ENCODE peak calls at places on chromosomes 16 and 17, in seven cellular contexts. S, T, H, W, P, F and C are unnamed samples.
A peak's percentile ranks its signal among the peaks of the same experiment; 100 is the strongest.

GRCh38 chr16:67244387-67245188 is 2.7 kb downstream of the FHOD1 start:
- DNase-seq in H (peak; percentile 78), S (peak; percentile 63), T (no peak), F (no peak), P (no peak), W (no peak), C (no peak)

GRCh38 chr17:30333503-30334240 is at the start of gene TMIGD1:
- DNase-seq in T (no peak), S (no peak), H (no peak), P (no peak), W (no peak), F (no peak), C (no peak)

GRCh38 chr16:11612110-11612981 is 25.6 kb upstream of the LITAF start:
- DNase-seq in S (peak; percentile 61), F (no peak), H (no peak), P (peak; percentile 50), T (no peak), W (peak; percentile 83), C (no peak)

GRCh38 chr17:9465216-9465921 is 110.3 kb downstream of the STX8 start:
- DNase-seq in W (no peak), S (no peak), F (no peak), H (no peak), T (no peak), P (no peak), C (no peak)

GRCh38 chr16:3202903-3203539 is 15.0 kb downstream of the OR1F1 start:
- DNase-seq in W (no peak), H (no peak), S (no peak), F (no peak), T (no peak), P (no peak), C (no peak)

GRCh38 chr16:52709286-52709685 is 162.3 kb upstream of the TOX3 start:
- DNase-seq in H (no peak), P (no peak), F (no peak), W (no peak), S (no peak), T (no peak), C (peak; percentile 15)

GRCh38 chr16:56807011-56807675 is 57.9 kb upstream of the SLC12A3 start:
- DNase-seq in W (peak; percentile 42), H (no peak), S (no peak), P (no peak), F (no peak), T (no peak), C (no peak)

GRCh38 chr17:68972119-68972704 is 17.0 kb upstream of the ABCA8 start:
- DNase-seq in H (no peak), W (peak; percentile 43), S (peak; percentile 15), F (peak; percentile 33), T (no peak), P (no peak), C (no peak)

GRCh38 chr16:77946834-77947233 is 75.5 kb upstream of the CLEC3A start:
- DNase-seq in S (no peak), H (no peak), F (peak; percentile 23), W (no peak), T (no peak), P (no peak), C (peak; percentile 38)

GRCh38 chr17:70323269-70323668 is 153.9 kb downstream of the KCNJ2 start:
- DNase-seq in P (no peak), F (no peak), S (no peak), W (no peak), T (no peak), H (no peak), C (no peak)

GRCh38 chr16:77860944-77861343 is 72.6 kb downstream of the VAT1L start:
- DNase-seq in T (no peak), W (no peak), S (no peak), H (no peak), P (no peak), F (no peak), C (no peak)

GRCh38 chr17:73359987-73360410 is 48.2 kb upstream of the CDC42EP4 start:
- DNase-seq in W (peak; percentile 72), H (no peak), P (no peak), F (peak; percentile 63), S (peak; percentile 59), T (peak; percentile 59), C (no peak)

GRCh38 chr16:56198755-56199114 is 7.4 kb downstream of the GNAO1 start:
- DNase-seq in F (no peak), H (no peak), P (no peak), S (no peak), W (no peak), T (no peak), C (no peak)

GRCh38 chr16:50847166-50847565 is 105.3 kb downstream of the CYLD start:
- DNase-seq in T (no peak), W (no peak), P (no peak), S (no peak), H (no peak), F (no peak), C (no peak)

GRCh38 chr17:22310717-22311686 is 618.7 kb downstream of the KCNJ18 start:
- DNase-seq in S (no peak), T (no peak), H (no peak), F (no peak), P (peak; percentile 59), W (peak; percentile 39), C (peak; percentile 64)

GRCh38 chr17:18238299-18238698 is 12.9 kb downstream of the LLGL1 start:
- DNase-seq in F (no peak), T (no peak), H (no peak), S (no peak), W (no peak), P (no peak), C (no peak)

GRCh38 chr17:48074322-48075054 is 26.3 kb downstream of the NFE2L1 start:
- DNase-seq in W (peak; percentile 75), T (no peak), F (peak; percentile 77), P (peak; percentile 59), H (no peak), S (peak; percentile 69), C (no peak)

GRCh38 chr17:50195196-50195865 is 6.1 kb downstream of the COL1A1 start:
- DNase-seq in H (no peak), W (no peak), P (no peak), S (no peak), F (no peak), T (no peak), C (no peak)

GRCh38 chr16:84266451-84266850 is 26.6 kb upstream of the KCNG4 start:
- DNase-seq in P (peak; percentile 90), H (peak; percentile 21), F (peak; percentile 85), W (peak; percentile 90), T (no peak), S (peak; percentile 93), C (peak; percentile 75)

GRCh38 chr17:10875411-10875810 is 37.5 kb upstream of the PIRT start:
- DNase-seq in F (no peak), H (no peak), W (no peak), T (no peak), S (no peak), P (peak; percentile 10), C (peak; percentile 2)

GRCh38 chr16:30761928-30762902 is at the start of the genes CFAP119 and RNF40:
- DNase-seq in P (peak; percentile 96), W (peak; percentile 99), S (peak; percentile 96), F (peak; percentile 99), T (peak; percentile 86), H (peak; percentile 88), C (peak; percentile 97)

GRCh38 chr16:50215680-50216079 is 50.7 kb upstream of the ADCY7 start:
- DNase-seq in P (no peak), T (no peak), F (no peak), W (no peak), H (no peak), S (no peak), C (no peak)

GRCh38 chr16:87046235-87046634 is 271.0 kb downstream of the C16orf95 start:
- DNase-seq in H (no peak), P (no peak), T (no peak), F (no peak), W (no peak), S (no peak), C (no peak)

GRCh38 chr17:27651411-27652345 is 20.7 kb downstream of the LGALS9 start:
- DNase-seq in P (no peak), F (peak; percentile 26), H (no peak), W (peak; percentile 23), T (no peak), S (no peak), C (peak; percentile 8)

GRCh38 chr16:72921106-72921505 is 126.8 kb downstream of the ZFHX3 start:
- DNase-seq in P (no peak), T (no peak), H (no peak), W (no peak), S (no peak), F (no peak), C (no peak)

GRCh38 chr17:29177871-29178749 is 2.1 kb downstream of the MYO18A start:
- DNase-seq in S (no peak), F (no peak), H (no peak), P (peak; percentile 53), T (no peak), W (peak; percentile 92), C (no peak)

DNA sequence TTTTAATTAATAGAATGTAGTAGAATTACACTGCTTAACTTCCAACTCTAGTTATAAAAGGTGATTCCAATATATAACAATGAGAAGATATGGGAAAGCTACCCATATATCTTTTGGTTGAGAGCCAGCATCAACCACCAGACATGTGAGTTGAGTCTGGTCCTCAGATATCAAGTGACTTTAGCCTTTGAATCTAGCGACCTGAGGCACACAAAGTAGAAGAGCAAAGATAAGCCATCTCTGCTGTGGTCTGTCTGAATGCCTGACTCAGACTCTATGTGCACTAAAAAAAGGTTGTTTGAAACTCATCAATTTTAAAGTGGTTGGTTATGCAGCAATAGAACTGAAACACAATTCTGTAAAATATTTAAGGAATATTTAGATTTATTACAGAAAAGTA is 492.5 kb upstream of the SOX9 start:
- DNase-seq in H (no peak), S (no peak), F (no peak), P (no peak), W (no peak), T (no peak), C (no peak)
- TF ChIP-seq YY1 in H (no peak), S (no peak), F (no peak), P (no peak), W (no peak), T (no peak), C (no peak)

DNA sequence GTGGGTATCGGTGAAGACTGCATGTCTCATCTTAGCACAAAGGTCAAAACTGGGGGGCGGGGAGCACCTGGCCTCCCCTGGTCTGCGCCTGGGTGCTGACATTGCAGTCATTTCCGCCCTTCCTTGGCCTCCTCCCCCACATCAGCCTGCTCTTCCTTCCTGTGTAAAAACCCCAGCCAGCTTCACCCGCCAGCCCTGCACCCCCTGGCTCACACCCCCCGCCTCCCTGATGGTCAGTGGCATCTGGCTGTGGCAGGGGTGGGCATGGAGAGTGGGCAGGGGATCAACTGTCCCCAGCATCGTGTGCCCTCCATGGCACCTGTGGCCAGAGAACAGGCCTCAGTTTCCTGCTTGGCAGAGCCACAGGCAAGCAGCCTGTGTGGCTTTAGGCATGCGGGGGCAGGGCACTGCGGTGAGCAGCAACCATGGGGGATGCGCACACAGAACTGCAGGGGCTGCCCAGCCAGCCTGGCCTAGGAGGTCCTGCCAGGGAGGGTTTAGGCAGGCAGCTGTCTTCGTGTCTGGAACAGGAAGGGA is 26.5 kb upstream of the LASP1NB start:
- DNase-seq in F (no peak), T (no peak), W (no peak), H (peak; percentile 64), P (peak; percentile 78), S (no peak), C (no peak)
- H3K4me1 ChIP-seq in F (peaks cover 29% of the 10 kb centered on the region), T (peaks cover 5% of the 10 kb centered on the region), W (peaks cover 28% of the 10 kb centered on the region), H (peaks cover 28% of the 10 kb centered on the region), P (peaks cover 50% of the 10 kb centered on the region), S (no peaks in the 10 kb centered on the region), C (peaks cover 39% of the 10 kb centered on the region)

GRCh38 chr17:16676645-16677044 is 13.4 kb upstream of the CCDC144A start:
- DNase-seq in T (no peak), P (no peak), W (no peak), S (no peak), F (peak; percentile 36), H (no peak), C (no peak)
- H3K36me3 ChIP-seq in T (no peaks in the 10 kb centered on the region), P (no peaks in the 10 kb centered on the region), W (no peaks in the 10 kb centered on the region), S (no peaks in the 10 kb centered on the region), F (no peaks in the 10 kb centered on the region), H (no peaks in the 10 kb centered on the region), C (no peaks in the 10 kb centered on the region)

GRCh38 chr16:15674571-15674970 is 24.5 kb downstream of the NDE1 start:
- DNase-seq in S (no peak), H (no peak), F (no peak), W (no peak), P (no peak), T (no peak), C (no peak)
- TF ChIP-seq YY1 in S (no peak), H (no peak), F (no peak), W (no peak), P (no peak), T (no peak), C (no peak)